ENCODE peak calls at places on chromosomes 16 and 17, in seven cellular contexts. J, V, Z, I, D, W and H are unnamed samples.

GRCh38 chr17:50274142-50274944 is at the start of gene TMEM92:
- DNase-seq in I (peak; percentile 81), V (no peak), D (no peak), Z (no peak), J (no peak), W (no peak), H (no peak)

GRCh38 chr17:72651988-72652387 is 440.5 kb downstream of the SLC39A11 start:
- DNase-seq in V (no peak), W (no peak), D (no peak), Z (no peak), J (no peak), I (no peak), H (no peak)

GRCh38 chr17:79627766-79628690 is 17.2 kb upstream of the RBFOX3 start:
- DNase-seq in D (peak; percentile 32), J (no peak), W (no peak), I (no peak), Z (no peak), V (no peak), H (no peak)

GRCh38 chr17:77466596-77467223 is 325.9 kb downstream of the SEC14L1 start:
- DNase-seq in Z (no peak), W (no peak), D (no peak), J (no peak), I (no peak), V (no peak), H (no peak)

GRCh38 chr17:73028311-73028755 is 64.2 kb downstream of the SLC39A11 start:
- DNase-seq in D (no peak), J (no peak), V (no peak), W (no peak), Z (no peak), I (no peak), H (no peak)

GRCh38 chr17:56292628-56293027 is 139.4 kb downstream of the ANKFN1 start:
- DNase-seq in J (no peak), W (no peak), Z (no peak), D (no peak), I (no peak), V (no peak), H (no peak)

GRCh38 chr17:20066253-20066652 is 57.1 kb downstream of the SPECC1 start:
- DNase-seq in W (no peak), D (no peak), J (no peak), I (no peak), Z (no peak), V (no peak), H (peak; percentile 55)

GRCh38 chr16:89899879-89900481 is 18.7 kb upstream of the MC1R start:
- DNase-seq in J (no peak), I (no peak), V (no peak), D (no peak), Z (no peak), W (no peak), H (no peak)

GRCh38 chr17:32142857-32143524 is 689 bp downstream of the RHOT1 start:
- DNase-seq in D (peak; percentile 62), I (peak; percentile 68), V (peak; percentile 45), J (peak; percentile 31), W (no peak), Z (peak; percentile 50), H (peak; percentile 19)

GRCh38 chr17:21239680-21240374 is 13.4 kb downstream of the NATD1 start:
- DNase-seq in V (no peak), D (no peak), J (peak; percentile 54), Z (no peak), I (no peak), W (peak; percentile 43), H (no peak)

GRCh38 chr17:17417718-17418151 is 59.1 kb upstream of the MED9 start:
- DNase-seq in W (no peak), J (no peak), D (no peak), Z (no peak), I (peak; percentile 50), V (no peak), H (no peak)

GRCh38 chr16:21698169-21699032 is 34.6 kb downstream of the OTOA start:
- DNase-seq in V (no peak), W (no peak), J (no peak), I (no peak), D (no peak), Z (no peak), H (no peak)

GRCh38 chr16:86011532-86011931 is 112.6 kb downstream of the IRF8 start:
- DNase-seq in V (no peak), Z (no peak), D (no peak), W (no peak), J (peak; percentile 42), I (no peak), H (no peak)

GRCh38 chr16:77722315-77723107 is at the start of gene NUDT7:
- DNase-seq in I (peak; percentile 100), Z (peak; percentile 98), J (peak; percentile 98), V (peak; percentile 95), D (peak; percentile 99), W (peak; percentile 83), H (peak; percentile 96)

GRCh38 chr16:83771306-83771942 is 36.4 kb upstream of the HSBP1 start:
- DNase-seq in V (peak; percentile 9), I (no peak), D (no peak), J (no peak), Z (no peak), W (no peak), H (no peak)

GRCh38 chr16:19830902-19831555 is 53.6 kb downstream of the GPRC5B start:
- DNase-seq in I (no peak), D (no peak), J (no peak), V (no peak), W (no peak), Z (no peak), H (no peak)

GRCh38 chr17:57726838-57727237 is 18.3 kb downstream of the CCDC182 start:
- DNase-seq in V (no peak), Z (no peak), I (no peak), J (no peak), W (no peak), D (no peak), H (no peak)

GRCh38 chr17:79205688-79206205 is 131.1 kb downstream of the ENGASE start:
- DNase-seq in W (no peak), I (no peak), D (no peak), Z (no peak), V (no peak), J (no peak), H (no peak)